ENCODE peak calls at places on chromosomes 11 and 22, in five cellular contexts. M is trophoblast cell, C is IMR-90, T is H9, O is mesenchymal stem cell. R is an unnamed sample.

GRCh38 chr11:72005347-72006260 is 6.9 kb downstream of the IL18BP start:
- DNase-seq in M (no peak), C (no peak), T (no peak), O (no peak), R (no peak)

GRCh38 chr11:66459138-66459778 is 7.4 kb upstream of the PELI3 start:
- DNase-seq in M (no peak), C (no peak), T (no peak), O (peak), R (no peak)

GRCh38 chr22:44828193-44828592 is 75.8 kb downstream of the ARHGAP8 start:
- DNase-seq in M (no peak), C (no peak), T (peak), O (no peak), R (no peak)

GRCh38 chr22:27730649-27731433 is 70.7 kb downstream of the MN1 start:
- DNase-seq in M (no peak), C (no peak), T (peak), O (no peak), R (no peak)

GRCh38 chr11:69718147-69718546 is 14.3 kb upstream of the FGF19 start:
- DNase-seq in M (peak), C (peak), T (peak), O (peak), R (peak)

GRCh38 chr22:40694409-40694808 is 15.1 kb downstream of the MCHR1 start:
- DNase-seq in M (no peak), C (no peak), T (no peak), O (no peak), R (no peak)

GRCh38 chr11:61369372-61370348 is 7.5 kb downstream of the TMEM138 start:
- DNase-seq in M (no peak), C (peak), T (no peak), O (peak), R (no peak)

GRCh38 chr11:36458129-36458918 is 51.7 kb downstream of the TRAF6 start:
- DNase-seq in M (no peak), C (no peak), T (no peak), O (no peak), R (no peak)

GRCh38 chr11:32116668-32117067 is 25.8 kb downstream of the RCN1 start:
- DNase-seq in M (no peak), C (no peak), T (no peak), O (no peak), R (no peak)

GRCh38 chr11:73143126-73143838 is 1.2 kb upstream of the FCHSD2 start:
- DNase-seq in M (no peak), C (peak), T (no peak), O (peak), R (no peak)

GRCh38 chr11:121334973-121335711 is 42.6 kb downstream of the SC5D start:
- DNase-seq in M (no peak), C (no peak), T (no peak), O (no peak), R (no peak)

GRCh38 chr11:35404397-35404775 is 15.0 kb downstream of the SLC1A2 start:
- DNase-seq in M (peak), C (peak), T (peak), O (peak), R (no peak)

GRCh38 chr11:134741453-134742227 is 329.6 kb upstream of the B3GAT1 start:
- DNase-seq in M (no peak), C (peak), T (no peak), O (peak), R (no peak)

GRCh38 chr11:85114786-85115185 is 512.4 kb downstream of the DLG2 start:
- DNase-seq in M (no peak), C (peak), T (no peak), O (no peak), R (no peak)

GRCh38 chr22:45475876-45476514 is 26.7 kb upstream of the FBLN1 start:
- DNase-seq in M (no peak), C (no peak), T (no peak), O (no peak), R (no peak)

GRCh38 chr11:88312665-88313064 is 24.9 kb downstream of the CTSC start:
- DNase-seq in M (no peak), C (no peak), T (no peak), O (peak), R (no peak)

GRCh38 chr22:50252081-50253045 is 1.3 kb upstream of the HDAC10 start:
- DNase-seq in M (no peak), C (peak), T (peak), O (peak), R (peak)

GRCh38 chr11:65700377-65700776 is 11.7 kb upstream of the KAT5 start:
- DNase-seq in M (no peak), C (no peak), T (no peak), O (no peak), R (no peak)

GRCh38 chr11:76120513-76121081 is 85.7 kb downstream of the WNT11 start:
- DNase-seq in M (no peak), C (peak), T (peak), O (peak), R (peak)
- H3K27ac ChIP-seq in M (no peak), C (peak), T (no peak), O (no peak), R (peak)

GRCh38 chr22:23101524-23101923 is 31.2 kb downstream of the GNAZ start:
- DNase-seq in M (no peak), C (no peak), T (no peak), O (no peak), R (no peak)
- H3K4me2 ChIP-seq in M (no peak), C (no peak), T (no peak), O (no peak), R (no peak)

GRCh38 chr11:119029340-119030028 is 1.2 kb downstream of the SLC37A4 start:
- DNase-seq in M (no peak), C (no peak), T (no peak), O (peak), R (no peak)
- H2BK5ac ChIP-seq in M (no peak), C (no peak), T (no peak), O (peak), R (no peak)

GRCh38 chr11:8375460-8375859 is 111.8 kb upstream of the LMO1 start:
- DNase-seq in M (no peak), C (no peak), T (no peak), O (no peak), R (no peak)
- H3K27ac ChIP-seq in M (no peak), C (no peak), T (no peak), O (no peak), R (no peak)

DNA sequence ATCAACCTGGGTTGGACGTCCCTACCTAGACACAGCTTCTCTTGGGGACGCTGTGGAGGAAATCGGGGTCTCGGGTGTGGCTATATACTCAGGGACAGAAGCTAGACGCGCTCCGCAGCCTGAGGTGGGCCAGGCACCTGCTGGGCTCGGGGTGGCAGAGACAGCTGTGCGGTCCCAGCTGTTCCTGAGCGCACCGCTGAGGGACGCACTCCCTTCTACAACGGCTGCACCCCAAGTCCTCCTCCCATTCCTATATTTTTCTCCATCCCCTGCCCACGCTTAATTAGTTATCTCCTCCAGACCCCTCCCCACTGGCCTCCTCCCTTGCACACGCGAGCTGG is 188 bp upstream of the MTNR1B start:
- DNase-seq in M (no peak), C (no peak), T (no peak), O (no peak), R (no peak)
- H3K4me2 ChIP-seq in M (peak), C (peak), T (peak), O (peak), R (peak)

GRCh38 chr11:48108231-48109045 is 108.2 kb upstream of the OR4B1 start:
- DNase-seq in M (no peak), C (no peak), T (no peak), O (no peak), R (no peak)
- H2BK5ac ChIP-seq in M (no peak), C (peak), T (no peak), O (peak), R (no peak)

GRCh38 chr11:858053-858992 is 15.7 kb downstream of the TSPAN4 start:
- DNase-seq in M (no peak), C (no peak), T (no peak), O (no peak), R (no peak)
- H3K27ac ChIP-seq in M (no peak), C (no peak), T (no peak), O (no peak), R (no peak)

GRCh38 chr11:18723991-18724390 is 2.0 kb downstream of the IGSF22 start:
- DNase-seq in M (no peak), C (no peak), T (no peak), O (no peak), R (no peak)

GRCh38 chr11:18720811-18721575 is 5.0 kb downstream of the IGSF22 start:
- DNase-seq in M (peak), C (peak), T (peak), O (peak), R (peak)

GRCh38 chr11:18721576-18722292 is 4.3 kb downstream of the IGSF22 start:
- DNase-seq in M (peak), C (peak), T (peak), O (peak), R (peak)

GRCh38 chr11:18722293-18722637 is 3.7 kb downstream of the IGSF22 start:
- DNase-seq in M (no peak), C (no peak), T (no peak), O (no peak), R (no peak)

GRCh38 chr11:18720086-18720810 is 5.7 kb downstream of the IGSF22 start:
- DNase-seq in M (no peak), C (peak), T (no peak), O (no peak), R (no peak)
- H3K4me2 ChIP-seq in M (no peak), C (no peak), T (peak), O (no peak), R (peak)